ENCODE peak calls at places on chromosomes 13 and 19, in four cellular contexts. O is fibroblast of pulmonary artery, M is mesothelial cell of epicardium, G is foreskin fibroblast. F is an unnamed sample.

GRCh38 chr13:31424130-31424729 is 224.5 kb downstream of the B3GLCT start:
- DNase-seq in O (peak), G (peak), M (peak), F (peak)

GRCh38 chr19:38891791-38892190 is 7.6 kb downstream of the SIRT2 start:
- DNase-seq in M (no peak), G (no peak), O (no peak), F (no peak)

GRCh38 chr19:4555657-4556561 is 3.6 kb downstream of the SEMA6B start:
- DNase-seq in G (no peak), M (no peak), O (no peak), F (peak)

GRCh38 chr13:59681630-59682311 is 482.0 kb downstream of the DIAPH3 start:
- DNase-seq in M (no peak), O (no peak), G (no peak), F (no peak)

GRCh38 chr13:83183439-83184149 is 698.7 kb downstream of the SLITRK1 start:
- DNase-seq in M (no peak), O (no peak), G (no peak), F (no peak)

GRCh38 chr13:20390526-20391175 is 135.0 kb downstream of the CRYL1 start:
- DNase-seq in G (no peak), O (no peak), M (no peak), F (no peak)

GRCh38 chr13:29993716-29994488 is 143.5 kb upstream of the UBL3 start:
- DNase-seq in O (peak), G (peak), M (no peak), F (no peak)

GRCh38 chr19:30367001-30367400 is 5.2 kb upstream of the ZNF536 start:
- DNase-seq in O (no peak), M (no peak), G (no peak), F (no peak)

GRCh38 chr19:51219307-51219706 is 5.6 kb upstream of the CD33 start:
- DNase-seq in M (no peak), O (no peak), G (no peak), F (peak)
- TF ChIP-seq CTCF in M (no peak), O (no peak), G (no peak), F (no peak)

GRCh38 chr19:12995596-12996541 is 594 bp downstream of the NFIX start:
- DNase-seq in O (peak), G (no peak), M (no peak), F (peak)

GRCh38 chr19:12997225-12997966 is 2.1 kb downstream of the NFIX start:
- DNase-seq in G (no peak), M (no peak), O (no peak), F (no peak)

GRCh38 chr19:12997967-12998940 is 3.0 kb downstream of the NFIX start:
- DNase-seq in O (no peak), M (no peak), G (no peak), F (no peak)

GRCh38 chr19:12994701-12995595 is at the start of gene NFIX:
- DNase-seq in M (peak), O (peak), G (peak), F (peak)

GRCh38 chr19:12996542-12997094 is 1.3 kb downstream of the NFIX start:
- DNase-seq in O (peak), M (no peak), G (peak), F (no peak)
- TF ChIP-seq CTCF in O (no peak), M (no peak), G (no peak), F (no peak)

GRCh38 chr19:58054792-58055482 is 4.1 kb upstream of the ZNF135 start:
- DNase-seq in M (no peak), G (no peak), O (peak), F (no peak)

GRCh38 chr19:58056861-58057260 is 2.2 kb upstream of the ZNF135 start:
- DNase-seq in O (no peak), M (no peak), G (no peak), F (no peak)

GRCh38 chr19:58053480-58054156 is 5.5 kb upstream of the ZNF135 start:
- DNase-seq in O (no peak), G (no peak), M (no peak), F (no peak)

GRCh38 chr19:58056261-58056660 is 2.8 kb upstream of the ZNF135 start:
- DNase-seq in O (no peak), G (no peak), M (no peak), F (no peak)

DNA sequence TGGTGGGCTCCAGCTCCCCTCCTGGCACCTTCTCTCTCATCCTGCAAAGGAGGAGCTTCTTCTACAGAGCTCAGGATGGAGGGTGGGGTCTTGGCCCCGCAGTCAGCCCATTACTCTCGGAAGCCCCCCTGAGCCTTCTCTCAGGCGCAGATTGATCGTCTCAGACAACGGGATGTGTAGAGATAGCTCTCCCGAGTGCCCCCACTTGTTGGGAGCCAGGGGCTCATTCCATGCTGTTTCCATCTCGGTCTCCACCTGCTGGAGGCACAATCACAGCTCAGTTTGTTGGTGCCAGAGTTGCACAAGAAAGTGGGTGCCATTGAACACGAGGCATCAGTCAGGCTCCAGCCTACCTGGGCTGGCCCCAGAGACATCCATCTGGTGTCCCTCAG is 3.6 kb upstream of the ZNF135 start:
- DNase-seq in O (no peak), M (no peak), G (no peak), F (no peak)
- TF ChIP-seq CTCF in O (no peak), M (no peak), G (peak), F (no peak)

GRCh38 chr19:6710273-6711077 is 10.0 kb downstream of the C3 start:
- DNase-seq in O (no peak), M (no peak), G (no peak), F (no peak)
- TF ChIP-seq CTCF in O (no peak), M (no peak), G (no peak), F (no peak)

F was measured in NB4.